ENCODE peak calls at places on chromosome X, in seven cellular contexts. L, W, A, B, U, S and F are unnamed samples.

GRCh38 chrX:129793604-129794191 is 13.9 kb downstream of the SASH3 start:
- DNase-seq in L (no peak), W (no peak), A (no peak), B (no peak), U (no peak), S (no peak), F (no peak)

GRCh38 chrX:104085477-104085876 is 9.4 kb upstream of the TMSB15C start:
- DNase-seq in L (no peak), W (no peak), A (no peak), B (no peak), U (no peak), S (no peak), F (no peak)

GRCh38 chrX:135114392-135114791 is 5.9 kb downstream of the ETDB start:
- DNase-seq in L (no peak), W (no peak), A (no peak), B (no peak), U (no peak), S (peak; percentile 61), F (no peak)

GRCh38 chrX:8724176-8724757 is 7.7 kb downstream of the ANOS1 start:
- DNase-seq in L (no peak), W (no peak), A (no peak), B (peak; percentile 34), U (no peak), S (no peak), F (no peak)

GRCh38 chrX:110806145-110806544 is 10.5 kb upstream of the CHRDL1 start:
- DNase-seq in L (no peak), W (no peak), A (no peak), B (no peak), U (no peak), S (no peak), F (no peak)

GRCh38 chrX:85907316-85907715 is 140.0 kb downstream of the CHM start:
- DNase-seq in L (no peak), W (no peak), A (no peak), B (no peak), U (no peak), S (no peak), F (no peak)

GRCh38 chrX:133081990-133082389 is 14.9 kb downstream of the USP26 start:
- DNase-seq in L (no peak), W (no peak), A (no peak), B (no peak), U (no peak), S (no peak), F (no peak)

GRCh38 chrX:17497193-17497592 is 122.2 kb downstream of the NHS start:
- DNase-seq in L (no peak), W (no peak), A (no peak), B (no peak), U (no peak), S (no peak), F (no peak)

GRCh38 chrX:43970528-43970927 is 2.7 kb downstream of the NDP start:
- DNase-seq in L (no peak), W (no peak), A (no peak), B (no peak), U (no peak), S (no peak), F (no peak)

GRCh38 chrX:66717926-66718325 is 79.0 kb upstream of the EDA2R start:
- DNase-seq in L (no peak), W (no peak), A (no peak), B (no peak), U (no peak), S (no peak), F (no peak)

GRCh38 chrX:138001219-138001618 is 435.3 kb downstream of the ZIC3 start:
- DNase-seq in L (no peak), W (no peak), A (no peak), B (no peak), U (no peak), S (no peak), F (no peak)

GRCh38 chrX:23662187-23662586 is 5.1 kb upstream of the PRDX4 start:
- DNase-seq in L (no peak), W (no peak), A (no peak), B (no peak), U (no peak), S (peak; percentile 42), F (no peak)

GRCh38 chrX:97847885-97848679 is 964.4 kb downstream of the RPA4 start:
- DNase-seq in L (no peak), W (no peak), A (no peak), B (peak; percentile 1), U (no peak), S (no peak), F (no peak)

GRCh38 chrX:113058634-113059033 is 218.0 kb upstream of the AMOT start:
- DNase-seq in L (no peak), W (no peak), A (no peak), B (no peak), U (no peak), S (peak; percentile 2), F (no peak)

GRCh38 chrX:37684918-37685317 is 673 bp upstream of the XK start:
- DNase-seq in L (no peak), W (no peak), A (no peak), B (no peak), U (no peak), S (no peak), F (no peak)

GRCh38 chrX:24242649-24243556 is 71.0 kb downstream of the SUPT20HL2 start:
- DNase-seq in L (peak; percentile 9), W (no peak), A (no peak), B (no peak), U (no peak), S (peak; percentile 95), F (peak; percentile 33)

GRCh38 chrX:3811331-3812311 is 98.2 kb upstream of the PRKX start:
- DNase-seq in L (peak; percentile 16), W (peak; percentile 18), A (peak; percentile 6), B (peak; percentile 35), U (no peak), S (peak; percentile 84), F (peak; percentile 51)

GRCh38 chrX:20498851-20499635 is 232.3 kb upstream of the RPS6KA3 start:
- DNase-seq in L (no peak), W (no peak), A (no peak), B (no peak), U (no peak), S (no peak), F (no peak)

GRCh38 chrX:13064599-13065143 is 20.3 kb upstream of the FAM9C start:
- DNase-seq in L (no peak), W (no peak), A (no peak), B (no peak), U (no peak), S (no peak), F (no peak)

GRCh38 chrX:12825801-12826200 is 34.6 kb downstream of the PRPS2 start:
- DNase-seq in L (no peak), W (no peak), A (peak; percentile 44), B (no peak), U (no peak), S (no peak), F (no peak)

GRCh38 chrX:130118941-130119640 is 8.8 kb upstream of the ELF4 start:
- DNase-seq in L (no peak), W (no peak), A (no peak), B (no peak), U (no peak), S (no peak), F (no peak)

GRCh38 chrX:42710452-42710851 is 67.5 kb downstream of the PPP1R2C start:
- DNase-seq in L (no peak), W (no peak), A (no peak), B (no peak), U (no peak), S (no peak), F (no peak)

GRCh38 chrX:17547658-17548057 is 172.7 kb downstream of the NHS start:
- DNase-seq in L (peak; percentile 4), W (no peak), A (peak; percentile 39), B (no peak), U (no peak), S (peak; percentile 56), F (no peak)

DNA sequence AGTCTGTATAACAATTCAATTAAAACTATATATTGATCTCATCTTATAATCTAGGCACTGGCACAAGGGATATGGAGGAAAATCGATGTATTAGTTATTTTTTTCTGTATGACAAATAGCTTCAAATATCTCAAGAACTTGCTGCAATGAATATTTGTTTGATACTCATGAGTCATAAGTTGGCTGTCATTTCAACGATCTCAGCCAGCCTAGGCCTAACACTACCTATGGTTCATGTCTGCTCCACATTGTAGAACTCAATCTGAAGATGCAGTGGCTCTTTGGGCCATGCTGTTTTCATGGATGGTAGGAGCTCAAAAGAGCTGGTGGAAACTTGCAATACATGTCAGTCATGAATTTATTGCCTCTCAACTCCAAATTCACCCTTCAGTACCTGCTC is 44.7 kb downstream of the MAGEB17 start:
- DNase-seq in L (no peak), W (no peak), A (no peak), B (no peak), U (no peak), S (no peak), F (no peak)
- TF ChIP-seq JUND in L (no peak), W (no peak), A (no peak), B (peak; percentile 44), U (no peak), S (no peak), F (no peak)

GRCh38 chrX:81229901-81230300 is 28.0 kb downstream of the SH3BGRL start:
- DNase-seq in L (no peak), W (no peak), A (no peak), B (no peak), U (no peak), S (no peak), F (no peak)
- TF ChIP-seq JUND in L (no peak), W (no peak), A (no peak), B (no peak), U (no peak), S (no peak), F (no peak)

DNA sequence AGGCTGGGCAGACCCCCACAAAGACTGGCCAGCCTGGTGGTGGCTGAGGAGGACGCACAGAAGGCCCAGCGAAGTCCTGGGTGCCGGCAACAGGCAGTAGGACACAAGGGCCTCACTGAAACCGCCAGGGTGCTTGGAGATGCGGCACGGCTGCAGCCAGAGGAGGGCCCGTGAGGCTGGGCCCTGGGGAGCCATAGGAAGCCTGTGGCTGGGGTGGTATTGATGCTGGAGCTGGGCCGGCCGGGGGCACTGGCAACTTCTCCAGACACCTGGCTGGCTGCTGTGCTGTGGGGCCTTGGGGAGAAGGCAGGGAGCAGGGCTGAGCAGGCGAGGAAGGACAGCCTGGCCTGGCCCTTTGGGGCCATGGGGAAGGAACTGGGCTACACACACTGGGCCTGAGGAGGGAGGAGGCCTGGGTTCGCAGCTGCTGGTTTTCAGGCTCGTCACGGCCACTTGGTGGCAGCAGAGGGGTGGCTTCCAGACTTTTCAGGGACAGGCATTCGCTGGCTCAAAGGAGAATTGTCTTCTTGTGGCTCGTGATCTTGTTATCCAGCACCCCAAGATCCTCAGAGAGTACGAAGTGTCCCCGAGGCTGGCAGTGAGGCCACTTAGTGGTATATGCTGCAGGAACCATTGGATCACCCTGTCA is 37.2 kb downstream of the ATP2B3 start:
- DNase-seq in L (peak; percentile 27), W (peak; percentile 68), A (peak; percentile 24), B (peak; percentile 85), U (no peak), S (no peak), F (peak; percentile 62)
- TF ChIP-seq JUND in L (no peak), W (no peak), A (no peak), B (no peak), U (no peak), S (no peak), F (no peak)

DNA sequence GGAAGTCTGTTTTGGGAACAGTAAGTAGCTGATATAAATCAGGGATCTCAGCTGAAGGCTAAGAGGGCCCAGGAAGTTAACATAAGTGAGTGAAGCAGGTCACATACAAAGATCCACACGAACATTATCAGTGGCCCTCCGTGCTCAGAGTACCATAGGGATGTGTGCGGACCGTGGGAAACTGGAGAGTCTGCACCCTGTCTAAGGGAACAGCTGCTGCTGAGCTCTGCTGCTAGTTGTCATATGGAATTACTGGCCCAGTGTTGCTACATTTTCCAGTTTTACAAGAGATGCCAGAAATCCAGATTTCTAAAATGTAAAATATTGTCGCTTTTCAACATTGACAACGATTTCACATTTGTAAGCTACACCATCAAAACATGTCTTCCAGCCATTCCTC is 90.5 kb downstream of the RTL5 start:
- DNase-seq in L (no peak), W (no peak), A (no peak), B (no peak), U (no peak), S (no peak), F (no peak)
- TF ChIP-seq JUND in L (no peak), W (no peak), A (no peak), B (no peak), U (no peak), S (no peak), F (no peak)